ENCODE peak calls at places on chromosomes 5 and 9, in eight cellular contexts. L, P, V, M, N, Q, R and O are unnamed samples.

GRCh38 chr9:101353683-101354082 is 31.1 kb downstream of the BAAT start:
- DNase-seq in Q (no peak), N (peak; percentile 44), V (no peak), P (no peak), L (no peak), R (no peak), M (no peak), O (no peak)

GRCh38 chr5:164336906-164337305 is 831.5 kb downstream of the MAT2B start:
- DNase-seq in Q (no peak), N (no peak), R (no peak), M (no peak), P (peak; percentile 100), V (no peak), L (no peak), O (peak; percentile 94)

GRCh38 chr9:117354252-117354847 is 60.5 kb downstream of the ASTN2 start:
- DNase-seq in N (no peak), R (no peak), M (no peak), P (no peak), Q (no peak), L (no peak), V (no peak), O (no peak)

GRCh38 chr5:157468293-157468965 is 8.4 kb downstream of the NIPAL4 start:
- DNase-seq in N (no peak), L (no peak), Q (no peak), V (no peak), M (no peak), P (no peak), R (no peak), O (no peak)

GRCh38 chr5:40150896-40151295 is 528.8 kb upstream of the PTGER4 start:
- DNase-seq in R (no peak), L (no peak), N (no peak), V (no peak), M (no peak), Q (no peak), P (no peak), O (no peak)

GRCh38 chr9:100455470-100455869 is 17.5 kb upstream of the TMEFF1 start:
- DNase-seq in P (peak; percentile 70), R (no peak), N (no peak), V (no peak), M (no peak), Q (no peak), L (no peak), O (no peak)

GRCh38 chr5:163943546-163943945 is 438.1 kb downstream of the MAT2B start:
- DNase-seq in M (no peak), R (no peak), V (no peak), N (no peak), L (no peak), Q (no peak), P (no peak), O (no peak)

GRCh38 chr5:36777105-36777757 is 99.3 kb upstream of the NIPBL start:
- DNase-seq in N (peak; percentile 27), L (peak; percentile 56), Q (peak; percentile 46), M (no peak), P (peak; percentile 31), R (no peak), V (no peak), O (peak; percentile 35)

GRCh38 chr5:147935032-147935431 is 28.7 kb upstream of the C5orf46 start:
- DNase-seq in Q (no peak), N (peak; percentile 16), L (peak; percentile 18), P (peak; percentile 89), R (no peak), M (no peak), V (no peak), O (peak; percentile 81)

GRCh38 chr5:116361171-116361967 is 213.3 kb downstream of the SEMA6A start:
- DNase-seq in P (no peak), Q (peak; percentile 82), V (no peak), M (no peak), R (no peak), N (no peak), L (peak; percentile 49), O (peak; percentile 14)

GRCh38 chr9:128898382-128898781 is 16.4 kb downstream of the LRRC8A start:
- DNase-seq in P (no peak), L (no peak), V (no peak), Q (no peak), M (no peak), N (no peak), R (no peak), O (no peak)

GRCh38 chr5:120873083-120873482 is 409.0 kb downstream of the PRR16 start:
- DNase-seq in L (no peak), Q (no peak), P (no peak), V (no peak), M (no peak), R (no peak), N (no peak), O (peak; percentile 30)

GRCh38 chr5:51002368-51002767 is 335.9 kb downstream of the PARP8 start:
- DNase-seq in M (no peak), Q (no peak), R (no peak), V (no peak), L (no peak), N (no peak), P (no peak), O (no peak)

GRCh38 chr9:89793124-89793495 is 188.3 kb downstream of the GADD45G start:
- DNase-seq in M (no peak), Q (no peak), P (no peak), N (no peak), V (no peak), R (no peak), L (no peak), O (no peak)

GRCh38 chr5:88956416-88956815 is 73.4 kb upstream of the MEF2C start:
- DNase-seq in N (no peak), M (no peak), P (no peak), R (no peak), V (no peak), L (no peak), Q (no peak), O (no peak)

GRCh38 chr5:78927657-78928282 is 57.3 kb downstream of the ARSB start:
- DNase-seq in R (no peak), P (peak; percentile 88), L (no peak), V (no peak), N (peak; percentile 62), Q (peak; percentile 49), M (no peak), O (peak; percentile 10)

GRCh38 chr5:55868846-55869245 is 17.7 kb downstream of the IL31RA start:
- DNase-seq in P (peak; percentile 95), M (no peak), V (no peak), L (no peak), N (peak; percentile 19), R (no peak), Q (no peak), O (peak; percentile 99)

GRCh38 chr5:78327761-78328510 is 32.5 kb upstream of the SCAMP1 start:
- DNase-seq in N (no peak), L (no peak), R (no peak), V (no peak), Q (no peak), P (peak; percentile 13), M (no peak), O (no peak)

GRCh38 chr9:123741214-123741613 is 188.7 kb downstream of the DENND1A start:
- DNase-seq in N (no peak), M (no peak), Q (no peak), P (no peak), L (no peak), R (no peak), V (no peak), O (no peak)

GRCh38 chr5:57335092-57335491 is 147.5 kb downstream of the ACTBL2 start:
- DNase-seq in V (no peak), M (no peak), L (no peak), P (peak; percentile 70), R (no peak), N (peak; percentile 28), Q (no peak), O (peak; percentile 57)

GRCh38 chr9:93452710-93453046 is 703 bp downstream of the FAM120AOS start:
- DNase-seq in Q (no peak), M (no peak), V (no peak), N (no peak), L (no peak), P (no peak), R (no peak), O (no peak)

GRCh38 chr5:83595217-83595616 is 123.7 kb downstream of the VCAN start:
- DNase-seq in P (no peak), M (no peak), R (no peak), L (no peak), Q (no peak), N (no peak), V (no peak), O (peak; percentile 5)
- TF ChIP-seq CTCF in P (peak; percentile 48), M (no peak), R (no peak), L (no peak), Q (no peak), N (no peak), V (no peak), O (peak; percentile 29)

DNA sequence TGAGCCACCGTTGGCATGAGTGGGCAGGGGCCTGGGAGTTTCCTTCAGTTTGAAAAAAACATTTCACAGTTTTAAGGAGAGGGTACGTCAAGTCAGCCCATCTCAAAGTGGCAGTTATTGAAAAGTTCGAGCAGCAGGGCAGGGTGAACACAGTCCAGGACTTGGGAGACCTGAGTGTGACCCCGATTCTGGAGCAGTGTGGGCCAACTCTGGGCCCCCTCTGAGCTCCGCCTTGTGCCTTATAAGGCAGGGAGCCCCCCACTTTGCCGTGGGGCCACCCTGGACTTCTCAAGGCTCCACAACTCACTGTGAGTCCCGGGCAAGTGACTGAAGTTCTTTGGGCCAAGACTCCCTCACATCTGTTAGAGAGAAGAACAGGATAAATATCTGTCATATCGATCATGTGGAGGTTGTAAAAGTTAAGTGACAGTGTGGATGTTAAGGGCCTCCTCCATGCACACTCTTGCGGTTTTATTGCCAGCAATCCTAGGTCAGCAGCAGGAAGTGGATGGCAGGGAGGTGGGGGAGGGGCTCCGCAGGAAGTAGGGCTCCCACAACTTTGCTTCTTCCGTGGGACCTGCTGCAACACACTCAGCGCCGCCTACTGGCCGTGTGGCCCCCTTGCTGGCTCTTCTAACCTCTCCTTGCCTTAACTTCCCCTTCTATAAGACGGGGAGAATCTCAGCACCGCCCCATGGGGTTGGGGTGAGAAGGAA is 38.4 kb downstream of the HRH2 start:
- DNase-seq in Q (peak; percentile 84), V (peak; percentile 54), N (no peak), L (peak; percentile 70), P (no peak), M (peak; percentile 1), R (peak; percentile 21), O (no peak)
- TF ChIP-seq CTCF in Q (peak; percentile 68), V (no peak), N (peak; percentile 54), L (peak; percentile 50), P (no peak), M (peak; percentile 56), R (peak; percentile 57), O (no peak)

GRCh38 chr5:150510460-150511263 is 2.7 kb downstream of the NDST1 start:
- DNase-seq in P (no peak), L (no peak), R (no peak), M (no peak), N (peak; percentile 92), Q (no peak), V (no peak), O (peak; percentile 39)
- TF ChIP-seq CTCF in P (peak; percentile 0), L (no peak), R (no peak), M (no peak), N (no peak), Q (no peak), V (no peak), O (no peak)

DNA sequence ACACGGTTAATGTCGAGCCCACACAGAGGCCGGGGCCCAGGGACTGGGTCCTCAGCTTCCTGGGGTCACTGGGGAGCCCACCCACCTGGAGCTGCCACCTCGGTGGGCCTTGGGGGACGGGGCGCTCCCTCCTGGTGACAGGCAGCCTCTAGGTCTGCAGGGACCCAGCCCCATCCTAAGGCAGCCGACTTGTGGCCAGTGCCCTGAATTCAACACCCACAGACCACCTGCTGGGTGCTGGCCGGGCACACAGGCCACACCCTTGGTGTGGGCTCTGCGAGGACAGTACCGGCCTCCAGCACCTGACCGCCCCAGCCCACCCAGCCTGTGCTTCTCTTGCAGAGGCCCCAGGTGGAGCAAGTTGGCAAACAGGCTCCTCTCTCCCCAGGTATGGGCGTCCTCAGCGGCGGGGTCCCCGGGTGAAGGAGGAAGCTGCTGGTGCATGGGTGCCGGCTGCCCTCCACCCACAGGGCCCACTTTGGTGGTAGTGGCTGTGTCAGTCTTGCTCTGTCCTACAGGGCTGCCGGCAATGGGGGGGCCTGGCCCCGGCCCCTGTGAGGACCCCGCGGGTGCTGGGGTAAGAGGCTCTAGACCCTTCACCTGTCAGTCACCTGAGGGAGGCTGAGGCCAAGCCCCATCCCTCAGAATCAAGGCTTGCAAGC is 8.3 kb downstream of the ENTPD8 start:
- DNase-seq in L (no peak), V (no peak), P (no peak), R (no peak), N (no peak), M (no peak), Q (no peak), O (no peak)
- TF ChIP-seq CTCF in L (no peak), V (no peak), P (no peak), R (no peak), N (no peak), M (no peak), Q (no peak), O (no peak)